ENCODE peak calls at places on chromosomes 4 and X, in seven cellular contexts. J, F, I, C, X, W and K are unnamed samples.

GRCh38 chrX:66616944-66617343 is 21.9 kb downstream of the EDA2R start:
- DNase-seq in J (no peak), F (no peak), I (no peak), C (no peak), X (no peak), W (no peak), K (no peak)

GRCh38 chr4:10809905-10810304 is 125.3 kb upstream of the CLNK start:
- DNase-seq in J (no peak), F (no peak), I (no peak), C (no peak), X (no peak), W (no peak), K (no peak)

GRCh38 chr4:96599752-96600151 is 759.9 kb downstream of the PDHA2 start:
- DNase-seq in J (no peak), F (no peak), I (no peak), C (no peak), X (no peak), W (no peak), K (no peak)

GRCh38 chr4:87497141-87497540 is 32.0 kb downstream of the SPARCL1 start:
- DNase-seq in J (no peak), F (no peak), I (peak), C (no peak), X (no peak), W (no peak), K (no peak)

GRCh38 chr4:6362896-6363295 is 93.2 kb downstream of the WFS1 start:
- DNase-seq in J (no peak), F (peak), I (no peak), C (no peak), X (no peak), W (no peak), K (peak)

GRCh38 chrX:133921764-133922389 is 63.5 kb downstream of the GPC3 start:
- DNase-seq in J (peak), F (no peak), I (peak), C (no peak), X (no peak), W (peak), K (peak)

GRCh38 chr4:31984872-31985271 is 1264.7 kb downstream of the PCDH7 start:
- DNase-seq in J (no peak), F (no peak), I (no peak), C (no peak), X (no peak), W (no peak), K (no peak)

GRCh38 chr4:38036548-38036947 is 76.3 kb downstream of the PTTG2 start:
- DNase-seq in J (no peak), F (no peak), I (no peak), C (no peak), X (no peak), W (no peak), K (no peak)

GRCh38 chr4:176792348-176793059 is at the start of gene VEGFC:
- DNase-seq in J (no peak), F (peak), I (no peak), C (peak), X (no peak), W (no peak), K (peak)

GRCh38 chr4:104732766-104733165 is 238.1 kb upstream of the CXXC4 start:
- DNase-seq in J (no peak), F (no peak), I (no peak), C (no peak), X (no peak), W (no peak), K (no peak)

GRCh38 chr4:776743-777441 is 49.0 kb downstream of the CPLX1 start:
- DNase-seq in J (no peak), F (no peak), I (no peak), C (no peak), X (no peak), W (no peak), K (no peak)

GRCh38 chr4:158130204-158130603 is 42.6 kb downstream of the GASK1B start:
- DNase-seq in J (no peak), F (no peak), I (no peak), C (no peak), X (no peak), W (no peak), K (no peak)

GRCh38 chrX:7214251-7214650 is 66.3 kb upstream of the PUDP start:
- DNase-seq in J (no peak), F (no peak), I (no peak), C (no peak), X (no peak), W (no peak), K (no peak)

GRCh38 chr4:158131037-158131436 is 41.8 kb downstream of the GASK1B start:
- DNase-seq in J (no peak), F (no peak), I (no peak), C (no peak), X (no peak), W (no peak), K (peak)

GRCh38 chr4:87188932-87189331 is 31.5 kb downstream of the KLHL8 start:
- DNase-seq in J (no peak), F (no peak), I (no peak), C (no peak), X (no peak), W (no peak), K (no peak)

GRCh38 chr4:112144546-112145325 is 518 bp upstream of the FAM241A start:
- DNase-seq in J (no peak), F (no peak), I (no peak), C (no peak), X (no peak), W (no peak), K (no peak)

GRCh38 chr4:142984871-142985585 is 138.9 kb upstream of the INPP4B start:
- DNase-seq in J (no peak), F (peak), I (peak), C (no peak), X (no peak), W (no peak), K (peak)

GRCh38 chrX:47272013-47272408 is 39.2 kb downstream of the USP11 start:
- DNase-seq in J (no peak), F (no peak), I (no peak), C (no peak), X (no peak), W (no peak), K (no peak)

GRCh38 chr4:2150076-2150475 is 90.9 kb downstream of the NAT8L start:
- DNase-seq in J (no peak), F (no peak), I (no peak), C (no peak), X (no peak), W (no peak), K (no peak)

GRCh38 chr4:83128235-83128929 is 13.9 kb upstream of the PLAC8 start:
- DNase-seq in J (no peak), F (peak), I (no peak), C (no peak), X (no peak), W (no peak), K (peak)

GRCh38 chr4:182695842-182696241 is 221.3 kb downstream of the DCTD start:
- DNase-seq in J (no peak), F (no peak), I (no peak), C (no peak), X (no peak), W (no peak), K (no peak)

GRCh38 chr4:98851806-98852205 is 77.1 kb downstream of the EIF4E start:
- DNase-seq in J (no peak), F (peak), I (no peak), C (no peak), X (no peak), W (no peak), K (no peak)

GRCh38 chrX:2614911-2615310 is 76.2 kb upstream of the CD99 start:
- DNase-seq in J (no peak), F (peak), I (peak), C (no peak), X (no peak), W (no peak), K (peak)

GRCh38 chr4:140645614-140646412 is 77.1 kb upstream of the UCP1 start:
- DNase-seq in J (no peak), F (no peak), I (no peak), C (no peak), X (no peak), W (no peak), K (no peak)

GRCh38 chr4:180953572-180953971 is 1289.6 kb upstream of the TENM3 start:
- DNase-seq in J (no peak), F (no peak), I (no peak), C (no peak), X (no peak), W (no peak), K (no peak)

GRCh38 chrX:18769364-18769763 is 61.9 kb downstream of the PPEF1 start:
- DNase-seq in J (no peak), F (no peak), I (no peak), C (no peak), X (no peak), W (no peak), K (no peak)

GRCh38 chr4:111454961-111455360 is 690.3 kb upstream of the FAM241A start:
- DNase-seq in J (no peak), F (no peak), I (no peak), C (no peak), X (no peak), W (no peak), K (peak)

GRCh38 chr4:177256950-177257349 is 52.7 kb upstream of the NEIL3 start:
- DNase-seq in J (no peak), F (no peak), I (no peak), C (no peak), X (no peak), W (no peak), K (no peak)

GRCh38 chrX:9724711-9725110 is 40.9 kb downstream of the GPR143 start:
- DNase-seq in J (no peak), F (no peak), I (no peak), C (no peak), X (no peak), W (no peak), K (no peak)

GRCh38 chrX:11462136-11462535 is 168.9 kb downstream of the AMELX start:
- DNase-seq in J (no peak), F (no peak), I (no peak), C (no peak), X (no peak), W (no peak), K (no peak)

GRCh38 chrX:2401590-2402360 is 99.0 kb downstream of the DHRSX start:
- DNase-seq in J (no peak), F (no peak), I (no peak), C (no peak), X (no peak), W (no peak), K (no peak)

GRCh38 chr4:155787113-155787710 is 28.4 kb downstream of the GUCY1B1 start:
- DNase-seq in J (no peak), F (peak), I (peak), C (no peak), X (no peak), W (no peak), K (peak)

GRCh38 chrX:137354851-137355250 is 211.1 kb upstream of the ZIC3 start:
- DNase-seq in J (no peak), F (no peak), I (no peak), C (no peak), X (no peak), W (no peak), K (no peak)

GRCh38 chrX:44946771-44947170 is 73.8 kb downstream of the KDM6A start:
- DNase-seq in J (no peak), F (no peak), I (peak), C (no peak), X (no peak), W (no peak), K (no peak)

GRCh38 chr4:75561789-75562188 is 5.9 kb downstream of the ODAPH start:
- DNase-seq in J (no peak), F (peak), I (peak), C (no peak), X (no peak), W (no peak), K (no peak)

GRCh38 chr4:171719691-171720090 is 93.5 kb upstream of the GALNTL6 start:
- DNase-seq in J (no peak), F (no peak), I (no peak), C (no peak), X (no peak), W (no peak), K (no peak)

GRCh38 chr4:130210871-130211270 is 1114.9 kb downstream of the C4orf33 start:
- DNase-seq in J (no peak), F (no peak), I (no peak), C (no peak), X (no peak), W (no peak), K (no peak)

GRCh38 chr4:58301384-58301783 is 1191.2 kb upstream of the IGFBP7 start:
- DNase-seq in J (no peak), F (no peak), I (peak), C (no peak), X (no peak), W (no peak), K (no peak)

GRCh38 chr4:97153042-97153441 is 990.2 kb downstream of the STPG2 start:
- DNase-seq in J (no peak), F (no peak), I (peak), C (no peak), X (no peak), W (no peak), K (peak)